ENCODE peak calls at places on chromosomes 5 and 9, in six cellular contexts. Z is IMR-90, D is breast epithelium, U is HCT116, S is right lobe of liver, E is suprapubic skin. P is an unnamed sample.
A peak's percentile ranks its signal among the peaks of the same experiment; 100 is the strongest.

GRCh38 chr5:135236951-135237791 is 161.9 kb downstream of the MACROH2A1 start:
- DNase-seq in Z (no peak), D (peak; percentile 45), U (no peak), S (no peak), E (peak; percentile 44), P (no peak)

GRCh38 chr9:87386490-87386889 is 111.2 kb upstream of the DAPK1 start:
- DNase-seq in Z (no peak), D (no peak), U (no peak), S (peak; percentile 42), E (no peak), P (peak; percentile 79)

GRCh38 chr5:154466671-154467070 is 11.4 kb downstream of the HAND1 start:
- DNase-seq in Z (peak; percentile 59), D (no peak), U (no peak), S (no peak), E (no peak), P (no peak)

GRCh38 chr5:166845044-166845443 is 1446.4 kb upstream of the WWC1 start:
- DNase-seq in Z (no peak), D (no peak), U (no peak), S (no peak), E (no peak), P (peak; percentile 3)

GRCh38 chr5:131264453-131265200 is 774 bp downstream of the CDC42SE2 start:
- DNase-seq in Z (peak; percentile 28), D (no peak), U (no peak), S (peak; percentile 45), E (no peak), P (no peak)

GRCh38 chr9:79447760-79448159 is 124.0 kb upstream of the TLE4 start:
- DNase-seq in Z (no peak), D (no peak), U (no peak), S (no peak), E (no peak), P (no peak)

GRCh38 chr9:78035369-78035993 is 3.9 kb upstream of the GNAQ start:
- DNase-seq in Z (peak; percentile 84), D (no peak), U (peak; percentile 65), S (no peak), E (no peak), P (peak; percentile 60)

GRCh38 chr5:129807162-129807814 is 59.4 kb downstream of the MINAR2 start:
- DNase-seq in Z (no peak), D (no peak), U (no peak), S (no peak), E (no peak), P (no peak)

GRCh38 chr5:179393078-179393477 is 47.8 kb upstream of the ADAMTS2 start:
- DNase-seq in Z (peak; percentile 80), D (no peak), U (peak; percentile 65), S (no peak), E (no peak), P (no peak)

GRCh38 chr5:143506881-143507552 is 103.5 kb upstream of the NR3C1 start:
- DNase-seq in Z (peak; percentile 95), D (no peak), U (no peak), S (no peak), E (no peak), P (no peak)

GRCh38 chr5:124276166-124276565 is 470.3 kb downstream of the ZNF608 start:
- DNase-seq in Z (no peak), D (no peak), U (no peak), S (no peak), E (no peak), P (no peak)

GRCh38 chr5:150286820-150287219 is 2.8 kb downstream of the CAMK2A start:
- DNase-seq in Z (no peak), D (no peak), U (peak; percentile 35), S (peak; percentile 30), E (no peak), P (no peak)

GRCh38 chr9:79542735-79543504 is 28.8 kb upstream of the TLE4 start:
- DNase-seq in Z (no peak), D (no peak), U (no peak), S (no peak), E (no peak), P (no peak)

GRCh38 chr5:51651889-51652288 is 268.6 kb downstream of the ISL1 start:
- DNase-seq in Z (no peak), D (no peak), U (no peak), S (no peak), E (no peak), P (no peak)

GRCh38 chr5:126605525-126605924 is 4.8 kb downstream of the PHAX start:
- DNase-seq in Z (no peak), D (no peak), U (no peak), S (no peak), E (no peak), P (no peak)

GRCh38 chr9:129330711-129331279 is 152.7 kb upstream of the IER5L start:
- DNase-seq in Z (no peak), D (no peak), U (peak; percentile 68), S (no peak), E (no peak), P (no peak)

GRCh38 chr5:72557147-72557501 is 49.9 kb upstream of the ZNF366 start:
- DNase-seq in Z (no peak), D (no peak), U (no peak), S (no peak), E (no peak), P (no peak)

GRCh38 chr9:12874395-12874794 is 99.6 kb downstream of the LURAP1L start:
- DNase-seq in Z (no peak), D (no peak), U (no peak), S (no peak), E (no peak), P (no peak)

GRCh38 chr9:98750396-98751060 is 41.8 kb upstream of the GABBR2 start:
- DNase-seq in Z (no peak), D (no peak), U (no peak), S (no peak), E (no peak), P (no peak)

GRCh38 chr5:161098516-161098915 is 246.5 kb upstream of the ATP10B start:
- DNase-seq in Z (no peak), D (no peak), U (no peak), S (no peak), E (no peak), P (no peak)

GRCh38 chr5:44388504-44389409 is 463 bp downstream of the FGF10 start:
- DNase-seq in Z (peak; percentile 2), D (no peak), U (no peak), S (peak; percentile 18), E (peak; percentile 57), P (no peak)

GRCh38 chr5:32420506-32420905 is 24.0 kb downstream of the ZFR start:
- DNase-seq in Z (peak; percentile 59), D (no peak), U (no peak), S (no peak), E (no peak), P (no peak)

GRCh38 chr9:69121155-69122085 is 52.7 kb upstream of the TJP2 start:
- DNase-seq in Z (peak; percentile 31), D (peak; percentile 70), U (no peak), S (peak; percentile 65), E (no peak), P (no peak)
- TF ChIP-seq CTCF in Z (no peak), D (no peak), U (no peak), S (no peak), E (no peak), P (peak; percentile 27)

DNA sequence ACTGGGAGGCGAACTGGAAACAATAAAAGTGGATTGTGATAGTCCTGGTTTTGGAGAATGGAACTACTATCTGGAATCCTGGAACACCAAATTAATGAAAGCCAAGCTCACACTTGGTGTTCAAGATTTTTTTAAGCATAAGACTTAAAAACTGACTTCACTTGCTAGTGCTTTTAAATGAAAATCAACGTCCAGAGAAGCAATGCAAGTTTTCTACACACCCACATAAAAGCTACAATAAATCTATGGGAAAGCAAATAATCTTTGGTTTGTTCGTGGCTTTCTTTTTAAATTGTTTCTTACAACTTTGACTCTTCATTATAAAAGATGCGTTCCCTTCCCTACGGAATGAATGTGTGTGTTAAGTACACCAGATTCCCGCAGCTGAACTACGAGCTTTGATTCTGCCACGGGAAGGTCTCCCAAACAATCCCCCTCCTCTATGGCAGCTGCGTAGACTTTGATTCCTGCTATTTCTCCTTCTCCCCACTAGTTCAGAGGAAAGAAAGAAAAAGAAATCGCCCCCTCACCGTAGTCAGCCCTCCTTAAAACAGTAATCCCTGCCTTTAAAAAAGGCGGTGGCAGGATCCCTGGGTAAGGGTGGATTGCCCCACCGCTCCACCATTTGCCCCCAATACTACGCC is 1057.2 kb upstream of the DMAC1 start:
- DNase-seq in Z (no peak), D (no peak), U (no peak), S (no peak), E (no peak), P (no peak)
- H3K4me3 ChIP-seq in Z (peak overlapping the region; percentile 38), D (peak overlapping the region; percentile 56), U (no peak overlapping the region), S (peak overlapping the region; percentile 72), E (peak overlapping the region; percentile 54), P (no peak overlapping the region)

GRCh38 chr5:122897283-122897602 is 51.8 kb downstream of the SNX24 start:
- DNase-seq in Z (no peak), D (no peak), U (no peak), S (no peak), E (no peak), P (no peak)
- TF ChIP-seq CTCF in Z (no peak), D (no peak), U (no peak), S (no peak), E (no peak), P (no peak)

GRCh38 chr5:4659836-4660235 is 480.3 kb upstream of the ADAMTS16 start:
- DNase-seq in Z (no peak), D (no peak), U (no peak), S (no peak), E (no peak), P (no peak)
- H3K4me3 ChIP-seq in Z (no peak overlapping the region), D (no peak overlapping the region), U (no peak overlapping the region), S (no peak overlapping the region), E (no peak overlapping the region), P (no peak overlapping the region)

GRCh38 chr9:69044226-69045219 is 9.0 kb downstream of the FXN start:
- DNase-seq in Z (peak; percentile 68), D (no peak), U (no peak), S (no peak), E (no peak), P (no peak)
- TF ChIP-seq CTCF in Z (no peak), D (no peak), U (no peak), S (no peak), E (no peak), P (no peak)

GRCh38 chr9:33159058-33159759 is 7.9 kb downstream of the B4GALT1 start:
- DNase-seq in Z (peak; percentile 35), D (no peak), U (no peak), S (peak; percentile 89), E (peak; percentile 89), P (no peak)
- H3K4me3 ChIP-seq in Z (no peak overlapping the region), D (no peak overlapping the region), U (peak overlapping the region; percentile 4), S (no peak overlapping the region), E (peak overlapping the region; percentile 6), P (peak overlapping the region; percentile 10)

GRCh38 chr9:23123048-23123632 is 676.5 kb downstream of the DMRTA1 start:
- DNase-seq in Z (peak; percentile 27), D (no peak), U (no peak), S (peak; percentile 24), E (no peak), P (peak; percentile 26)
- TF ChIP-seq CTCF in Z (peak; percentile 55), D (peak; percentile 26), U (no peak), S (peak; percentile 73), E (peak; percentile 45), P (peak; percentile 73)

DNA sequence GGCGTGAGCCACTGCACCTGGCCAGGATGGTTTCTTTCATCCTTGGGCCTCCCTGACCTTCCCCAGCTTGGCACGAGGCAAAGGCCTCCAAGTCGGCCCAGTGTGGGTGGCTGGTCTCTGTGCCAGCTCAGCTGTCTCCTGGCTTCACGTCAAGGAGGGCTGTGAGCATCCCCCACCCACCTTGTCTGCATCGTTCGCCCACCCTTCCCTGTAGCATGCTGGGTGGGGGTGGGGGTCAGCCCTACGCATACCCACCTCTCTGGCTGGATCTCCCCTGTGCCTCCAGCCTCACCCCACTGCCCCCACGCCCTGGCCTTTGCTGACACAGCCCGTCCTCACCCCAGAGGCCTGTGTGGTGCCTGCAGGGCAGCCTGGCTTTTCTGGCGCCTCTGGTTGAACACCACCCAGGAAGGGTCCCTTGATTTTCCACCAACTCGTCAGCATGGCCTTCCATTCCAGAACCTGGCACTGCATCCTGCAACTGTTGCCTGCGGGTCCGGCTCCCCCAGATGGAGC is 8.8 kb upstream of the WDR5 start:
- DNase-seq in Z (no peak), D (no peak), U (no peak), S (no peak), E (no peak), P (no peak)
- H3K4me3 ChIP-seq in Z (no peak overlapping the region), D (no peak overlapping the region), U (no peak overlapping the region), S (no peak overlapping the region), E (no peak overlapping the region), P (no peak overlapping the region)